ENCODE peak calls at places on chromosomes 11 and 22, in four cellular contexts. One of them, this sample, is unnamed. For H3K36me3, the result is how much of the 10 kb centered on the place peaks cover.

GRCh38 chr22:37802310-37803194 is 5.2 kb upstream of the GCAT start:
- DNase-seq in fibroblast of lung: peak
- DNase-seq in endodermal cell: peak
- DNase-seq in NT2/D1: no peak
- DNase-seq in this sample: peak

GRCh38 chr11:113401718-113402117 is 14.1 kb downstream of the ANKK1 start:
- DNase-seq in fibroblast of lung: no peak
- DNase-seq in endodermal cell: no peak
- DNase-seq in NT2/D1: no peak
- DNase-seq in this sample: no peak

GRCh38 chr11:110645253-110645652 is 67.0 kb downstream of the ARHGAP20 start:
- DNase-seq in fibroblast of lung: no peak
- DNase-seq in endodermal cell: no peak
- DNase-seq in NT2/D1: no peak
- DNase-seq in this sample: no peak

GRCh38 chr22:22706253-22706940 is 62.0 kb downstream of the GGTLC2 start:
- DNase-seq in fibroblast of lung: no peak
- DNase-seq in endodermal cell: no peak
- DNase-seq in NT2/D1: no peak
- DNase-seq in this sample: no peak

GRCh38 chr11:86091566-86091965 is 22.7 kb upstream of the PICALM start:
- DNase-seq in fibroblast of lung: peak
- DNase-seq in endodermal cell: no peak
- DNase-seq in NT2/D1: no peak
- DNase-seq in this sample: no peak

GRCh38 chr11:1358286-1358685 is 31.4 kb upstream of the BRSK2 start:
- DNase-seq in fibroblast of lung: peak
- DNase-seq in endodermal cell: no peak
- DNase-seq in NT2/D1: no peak
- DNase-seq in this sample: no peak

GRCh38 chr11:33045551-33046255 is 6.3 kb downstream of the TCP11L1 start:
- DNase-seq in fibroblast of lung: no peak
- DNase-seq in endodermal cell: no peak
- DNase-seq in NT2/D1: no peak
- DNase-seq in this sample: no peak

GRCh38 chr11:119520966-119521365 is 98.0 kb upstream of the THY1 start:
- DNase-seq in fibroblast of lung: no peak
- DNase-seq in endodermal cell: no peak
- DNase-seq in NT2/D1: no peak
- DNase-seq in this sample: no peak

GRCh38 chr22:27676545-27677188 is 124.9 kb downstream of the MN1 start:
- DNase-seq in fibroblast of lung: no peak
- DNase-seq in endodermal cell: no peak
- DNase-seq in NT2/D1: no peak
- DNase-seq in this sample: no peak

GRCh38 chr11:17839450-17839849 is 104.9 kb downstream of the KCNC1 start:
- DNase-seq in fibroblast of lung: no peak
- DNase-seq in endodermal cell: no peak
- DNase-seq in NT2/D1: no peak
- DNase-seq in this sample: no peak

GRCh38 chr11:113667801-113668200 is 38.3 kb downstream of the TMPRSS5 start:
- DNase-seq in fibroblast of lung: no peak
- DNase-seq in endodermal cell: peak
- DNase-seq in NT2/D1: no peak
- DNase-seq in this sample: no peak

GRCh38 chr11:33391893-33392251 is 134.7 kb downstream of the HIPK3 start:
- DNase-seq in fibroblast of lung: no peak
- DNase-seq in endodermal cell: no peak
- DNase-seq in NT2/D1: no peak
- DNase-seq in this sample: no peak

GRCh38 chr22:17100621-17101020 is 15.8 kb downstream of the IL17RA start:
- DNase-seq in fibroblast of lung: no peak
- DNase-seq in endodermal cell: no peak
- DNase-seq in NT2/D1: no peak
- DNase-seq in this sample: no peak

GRCh38 chr11:122746050-122746478 is 90.5 kb downstream of the UBASH3B start:
- DNase-seq in fibroblast of lung: no peak
- DNase-seq in endodermal cell: no peak
- DNase-seq in NT2/D1: no peak
- DNase-seq in this sample: no peak

GRCh38 chr11:20661850-20662249 is 7.5 kb upstream of the NELL1 start:
- DNase-seq in fibroblast of lung: no peak
- DNase-seq in endodermal cell: no peak
- DNase-seq in NT2/D1: no peak
- DNase-seq in this sample: no peak

GRCh38 chr11:27161071-27161470 is 120.5 kb downstream of the BBOX1 start:
- DNase-seq in fibroblast of lung: peak
- DNase-seq in endodermal cell: no peak
- DNase-seq in NT2/D1: no peak
- DNase-seq in this sample: no peak

GRCh38 chr11:69962152-69962551 is 116.0 kb upstream of the ANO1 start:
- DNase-seq in fibroblast of lung: peak
- DNase-seq in endodermal cell: no peak
- DNase-seq in NT2/D1: no peak
- DNase-seq in this sample: no peak

GRCh38 chr11:62025429-62026105 is 58.1 kb upstream of the FTH1 start:
- DNase-seq in fibroblast of lung: peak
- DNase-seq in endodermal cell: no peak
- DNase-seq in NT2/D1: no peak
- DNase-seq in this sample: no peak

GRCh38 chr11:75200051-75200450 is 40.5 kb upstream of the TPBGL start:
- DNase-seq in fibroblast of lung: no peak
- DNase-seq in endodermal cell: peak
- DNase-seq in NT2/D1: no peak
- DNase-seq in this sample: no peak

GRCh38 chr11:93585758-93586157 is 42.6 kb upstream of the SMCO4 start:
- DNase-seq in fibroblast of lung: peak
- DNase-seq in endodermal cell: no peak
- DNase-seq in NT2/D1: no peak
- DNase-seq in this sample: no peak

GRCh38 chr11:1373536-1374214 is 16.1 kb upstream of the BRSK2 start:
- DNase-seq in fibroblast of lung: no peak
- DNase-seq in endodermal cell: no peak
- DNase-seq in NT2/D1: no peak
- DNase-seq in this sample: no peak

GRCh38 chr11:70192666-70193410 is 10.3 kb upstream of the FADD start:
- DNase-seq in fibroblast of lung: no peak
- DNase-seq in endodermal cell: no peak
- DNase-seq in NT2/D1: no peak
- DNase-seq in this sample: no peak

GRCh38 chr11:126636911-126637799 is 281.7 kb downstream of the ST3GAL4 start:
- DNase-seq in fibroblast of lung: no peak
- DNase-seq in endodermal cell: no peak
- DNase-seq in NT2/D1: no peak
- DNase-seq in this sample: no peak

GRCh38 chr11:126808851-126809250 is 191.7 kb downstream of the KIRREL3 start:
- DNase-seq in fibroblast of lung: no peak
- DNase-seq in endodermal cell: no peak
- DNase-seq in NT2/D1: no peak
- DNase-seq in this sample: no peak

GRCh38 chr11:76810151-76810853 is 27.1 kb downstream of the TSKU start:
- DNase-seq in fibroblast of lung: peak
- DNase-seq in endodermal cell: peak
- DNase-seq in NT2/D1: no peak
- DNase-seq in this sample: peak

GRCh38 chr22:35740616-35741015 is 22.9 kb downstream of the APOL5 start:
- DNase-seq in fibroblast of lung: no peak
- DNase-seq in endodermal cell: no peak
- DNase-seq in NT2/D1: no peak
- DNase-seq in this sample: no peak

GRCh38 chr11:110069158-110069737 is 23.9 kb upstream of the ZC3H12C start:
- DNase-seq in fibroblast of lung: peak
- DNase-seq in endodermal cell: no peak
- DNase-seq in NT2/D1: no peak
- DNase-seq in this sample: no peak

GRCh38 chr11:67535577-67535976 is 12.3 kb upstream of the CABP2 start:
- DNase-seq in fibroblast of lung: no peak
- DNase-seq in endodermal cell: no peak
- DNase-seq in NT2/D1: no peak
- DNase-seq in this sample: no peak
- H3K36me3 ChIP-seq in fibroblast of lung: under half
- H3K36me3 ChIP-seq in endodermal cell: under half
- H3K36me3 ChIP-seq in NT2/D1: under half
- H3K36me3 ChIP-seq in this sample: under half

GRCh38 chr11:44088871-44089270 is 6.6 kb upstream of the EXT2 start:
- DNase-seq in fibroblast of lung: no peak
- DNase-seq in endodermal cell: no peak
- DNase-seq in NT2/D1: no peak
- DNase-seq in this sample: no peak
- H3K9ac ChIP-seq in fibroblast of lung: no peak
- H3K9ac ChIP-seq in endodermal cell: no peak
- H3K9ac ChIP-seq in NT2/D1: no peak
- H3K9ac ChIP-seq in this sample: no peak

DNA sequence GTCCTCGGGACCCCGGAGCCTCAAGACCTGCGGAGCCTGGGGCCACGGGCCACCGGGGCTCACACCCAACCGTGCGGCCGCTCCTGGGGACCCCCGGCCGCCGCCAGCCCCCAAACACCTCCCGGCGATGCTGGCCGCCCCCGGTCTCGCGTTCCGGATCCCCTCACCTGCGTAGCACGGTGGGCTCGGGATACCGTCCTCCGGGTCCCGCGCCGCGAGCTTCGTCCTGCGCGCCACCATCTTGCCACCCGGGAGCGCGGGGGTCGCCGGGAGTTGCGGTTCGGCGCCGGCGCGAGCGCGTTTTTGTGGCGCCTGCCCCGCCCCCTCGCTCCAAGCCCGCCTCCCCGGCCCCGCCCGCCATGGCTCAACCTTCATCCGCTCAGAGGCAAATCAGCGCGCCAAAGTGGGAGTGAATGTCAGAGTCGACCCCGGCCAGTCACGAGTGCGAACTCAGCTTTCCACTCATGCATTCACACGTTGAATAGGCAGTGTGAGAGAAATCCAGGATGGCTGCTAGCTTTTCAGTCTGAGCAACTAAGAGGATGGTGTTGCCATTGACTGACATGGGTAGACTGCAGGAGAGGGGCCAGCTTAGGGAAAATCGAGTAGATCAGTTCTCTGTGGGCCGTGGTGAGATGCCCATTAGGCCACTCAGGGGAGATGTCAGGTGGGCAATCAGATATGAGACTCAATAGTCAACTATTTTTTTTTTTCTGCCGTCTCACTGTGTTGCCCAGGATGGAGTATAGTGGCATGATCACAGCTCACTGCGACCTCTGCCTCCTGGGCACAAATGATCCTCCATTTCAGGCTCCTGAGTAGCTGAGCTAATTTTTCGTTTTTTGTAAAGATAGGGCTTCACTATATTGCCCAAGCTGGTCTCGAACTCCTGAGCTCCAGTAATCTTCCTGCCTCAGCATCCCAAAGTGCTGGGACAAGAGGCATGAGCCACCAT is 28.3 kb downstream of the SERHL2 start:
- DNase-seq in fibroblast of lung: peak
- DNase-seq in endodermal cell: peak
- DNase-seq in NT2/D1: peak
- DNase-seq in this sample: peak
- H3K36me3 ChIP-seq in fibroblast of lung: under half
- H3K36me3 ChIP-seq in endodermal cell: half or more
- H3K36me3 ChIP-seq in NT2/D1: half or more
- H3K36me3 ChIP-seq in this sample: half or more

GRCh38 chr11:118005224-118006152 is 19.3 kb downstream of the IL10RA start:
- DNase-seq in fibroblast of lung: no peak
- DNase-seq in endodermal cell: no peak
- DNase-seq in NT2/D1: no peak
- DNase-seq in this sample: no peak
- H3K9ac ChIP-seq in fibroblast of lung: no peak
- H3K9ac ChIP-seq in endodermal cell: no peak
- H3K9ac ChIP-seq in NT2/D1: no peak
- H3K9ac ChIP-seq in this sample: no peak

GRCh38 chr11:12240669-12241068 is 130.3 kb downstream of the MICAL2 start:
- DNase-seq in fibroblast of lung: no peak
- DNase-seq in endodermal cell: no peak
- DNase-seq in NT2/D1: no peak
- DNase-seq in this sample: no peak
- H3K36me3 ChIP-seq in fibroblast of lung: under half
- H3K36me3 ChIP-seq in endodermal cell: under half
- H3K36me3 ChIP-seq in NT2/D1: under half
- H3K36me3 ChIP-seq in this sample: under half

GRCh38 chr11:96204721-96205459 is 138.1 kb downstream of the MAML2 start:
- DNase-seq in fibroblast of lung: no peak
- DNase-seq in endodermal cell: no peak
- DNase-seq in NT2/D1: no peak
- DNase-seq in this sample: no peak
- H3K9ac ChIP-seq in fibroblast of lung: no peak
- H3K9ac ChIP-seq in endodermal cell: no peak
- H3K9ac ChIP-seq in NT2/D1: no peak
- H3K9ac ChIP-seq in this sample: no peak

GRCh38 chr11:46551261-46551660 is 42.6 kb downstream of the AMBRA1 start:
- DNase-seq in fibroblast of lung: no peak
- DNase-seq in endodermal cell: no peak
- DNase-seq in NT2/D1: no peak
- DNase-seq in this sample: no peak

GRCh38 chr11:46543564-46543963 is 50.3 kb downstream of the AMBRA1 start:
- DNase-seq in fibroblast of lung: no peak
- DNase-seq in endodermal cell: no peak
- DNase-seq in NT2/D1: no peak
- DNase-seq in this sample: no peak

GRCh38 chr11:46541593-46542371 is 52.0 kb downstream of the AMBRA1 start:
- DNase-seq in fibroblast of lung: no peak
- DNase-seq in endodermal cell: no peak
- DNase-seq in NT2/D1: no peak
- DNase-seq in this sample: no peak

DNA sequence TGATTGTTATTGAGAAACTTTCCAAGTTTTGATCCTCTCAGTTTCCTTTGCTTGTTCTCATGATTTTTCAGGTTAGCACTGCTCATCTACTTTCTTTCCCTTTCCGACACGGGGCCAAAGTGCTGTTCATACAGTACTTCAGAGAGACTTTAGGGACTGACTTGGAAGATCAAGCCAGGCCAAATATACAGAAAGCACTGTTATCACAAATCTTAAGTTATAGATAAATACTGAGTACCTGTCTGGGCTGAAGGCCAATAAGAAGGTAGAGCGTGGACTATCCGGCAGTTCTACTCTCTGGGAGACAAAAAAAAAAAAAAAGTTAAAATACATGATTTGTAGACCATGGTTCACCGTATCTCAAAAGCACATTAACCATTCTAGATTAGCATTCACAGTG is 46.2 kb downstream of the AMBRA1 start:
- DNase-seq in fibroblast of lung: no peak
- DNase-seq in endodermal cell: no peak
- DNase-seq in NT2/D1: no peak
- DNase-seq in this sample: no peak
- H3K36me3 ChIP-seq in fibroblast of lung: under half
- H3K36me3 ChIP-seq in endodermal cell: half or more
- H3K36me3 ChIP-seq in NT2/D1: half or more
- H3K36me3 ChIP-seq in this sample: half or more